ENCODE peak calls at places on chromosomes 5 and 9, in eight cellular contexts. Z, L, T, M, J, O, G and X are unnamed samples.

GRCh38 chr9:95103385-95104087 is 214.0 kb downstream of the FANCC start:
- DNase-seq in J (peak; percentile 20), O (no peak), M (no peak), T (no peak), L (no peak), Z (no peak), G (no peak), X (no peak)

GRCh38 chr5:36346891-36347290 is 45.2 kb upstream of the RANBP3L start:
- DNase-seq in L (no peak), M (no peak), T (no peak), Z (no peak), O (no peak), G (no peak), J (no peak), X (no peak)

GRCh38 chr9:74983709-74984108 is 31.0 kb upstream of the C9orf40 start:
- DNase-seq in O (no peak), L (no peak), G (no peak), M (no peak), T (no peak), J (no peak), Z (no peak), X (no peak)

GRCh38 chr9:93332317-93332716 is 119.2 kb upstream of the FAM120A start:
- DNase-seq in M (no peak), G (no peak), T (no peak), Z (no peak), L (no peak), O (no peak), J (no peak), X (no peak)

GRCh38 chr9:18746631-18747030 is 272.7 kb downstream of the ADAMTSL1 start:
- DNase-seq in O (no peak), J (no peak), L (no peak), Z (no peak), M (no peak), T (no peak), G (no peak), X (no peak)

GRCh38 chr9:84793251-84793650 is 123.7 kb downstream of the NTRK2 start:
- DNase-seq in M (no peak), G (no peak), T (no peak), L (no peak), O (no peak), Z (no peak), J (no peak), X (no peak)

GRCh38 chr9:134088064-134088725 is 20.4 kb upstream of the BRD3 start:
- DNase-seq in O (no peak), Z (no peak), G (no peak), J (no peak), L (no peak), M (no peak), T (no peak), X (no peak)

GRCh38 chr9:18493361-18494015 is 19.5 kb downstream of the ADAMTSL1 start:
- DNase-seq in O (no peak), G (no peak), T (no peak), Z (no peak), L (peak; percentile 11), M (no peak), J (no peak), X (no peak)

GRCh38 chr9:114417511-114417910 is 29.7 kb upstream of the AKNA start:
- DNase-seq in L (peak; percentile 23), G (no peak), J (peak; percentile 30), O (no peak), Z (no peak), T (no peak), M (no peak), X (peak; percentile 39)

GRCh38 chr5:10827571-10827970 is 66.5 kb upstream of the DAP start:
- DNase-seq in O (no peak), Z (no peak), L (no peak), G (no peak), T (no peak), M (no peak), J (no peak), X (no peak)

GRCh38 chr9:4937436-4937835 is 47.6 kb upstream of the JAK2 start:
- DNase-seq in Z (no peak), G (no peak), J (no peak), O (no peak), T (no peak), M (no peak), L (no peak), X (peak; percentile 36)

GRCh38 chr5:1380910-1381309 is 36.0 kb upstream of the CLPTM1L start:
- DNase-seq in M (no peak), Z (no peak), J (no peak), T (no peak), O (no peak), G (no peak), L (no peak), X (no peak)

GRCh38 chr9:126334626-126335621 is 8.3 kb downstream of the MVB12B start:
- DNase-seq in J (peak; percentile 26), G (no peak), M (no peak), Z (peak; percentile 55), L (no peak), O (no peak), T (no peak), X (no peak)

GRCh38 chr5:14161825-14162556 is 18.8 kb downstream of the TRIO start:
- DNase-seq in G (no peak), T (no peak), M (no peak), Z (no peak), L (no peak), J (no peak), O (no peak), X (peak; percentile 48)

GRCh38 chr5:126031989-126032716 is 391.1 kb upstream of the GRAMD2B start:
- DNase-seq in Z (no peak), L (peak; percentile 84), T (peak; percentile 81), J (peak; percentile 89), G (no peak), M (no peak), O (peak; percentile 29), X (peak; percentile 19)

GRCh38 chr5:40406426-40407211 is 273.1 kb upstream of the PTGER4 start:
- DNase-seq in T (peak; percentile 6), O (no peak), Z (peak; percentile 71), G (no peak), J (no peak), L (no peak), M (no peak), X (peak; percentile 87)

GRCh38 chr5:40405985-40406384 is 273.7 kb upstream of the PTGER4 start:
- DNase-seq in Z (no peak), G (no peak), L (no peak), M (no peak), T (no peak), O (no peak), J (no peak), X (peak; percentile 28)

GRCh38 chr5:40410231-40410861 is 269.4 kb upstream of the PTGER4 start:
- DNase-seq in L (peak; percentile 93), T (peak; percentile 32), Z (peak; percentile 81), M (no peak), O (no peak), G (no peak), J (peak; percentile 84), X (peak; percentile 64)

GRCh38 chr5:40410939-40411635 is 268.6 kb upstream of the PTGER4 start:
- DNase-seq in Z (no peak), G (no peak), J (peak; percentile 84), L (peak; percentile 51), O (no peak), T (peak; percentile 27), M (no peak), X (peak; percentile 74)

DNA sequence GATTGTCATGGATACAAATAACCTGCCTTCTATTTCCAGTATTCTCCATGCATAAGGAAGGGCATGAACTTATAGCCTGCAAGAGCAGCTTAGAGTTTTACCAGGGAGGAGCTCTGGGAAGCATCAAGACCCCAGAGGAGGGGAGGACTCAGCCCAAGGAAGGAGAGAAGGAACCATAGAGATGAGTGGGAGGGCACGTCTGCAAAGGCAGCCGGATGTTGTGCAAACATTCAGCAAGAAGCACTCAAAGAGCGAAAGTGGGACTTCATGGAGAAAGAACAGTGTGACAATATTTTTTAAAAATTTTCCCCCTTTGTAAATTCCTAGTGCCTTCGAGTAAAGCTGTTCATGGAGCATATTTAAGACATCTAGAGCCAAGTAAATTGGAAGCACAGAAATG is 270.1 kb upstream of the PTGER4 start:
- DNase-seq in L (no peak), T (no peak), G (no peak), O (no peak), J (peak; percentile 27), M (no peak), Z (peak; percentile 68), X (no peak)
- H3K4me3 ChIP-seq in L (no peak overlapping the region), T (peak overlapping the region; percentile 24), G (no peak overlapping the region), O (no peak overlapping the region), J (no peak overlapping the region), M (no peak overlapping the region), Z (no peak overlapping the region), X (no peak overlapping the region)

GRCh38 chr5:140075371-140075770 is 32.3 kb upstream of the NRG2 start:
- DNase-seq in J (peak; percentile 31), L (no peak), O (no peak), Z (no peak), G (no peak), T (no peak), M (no peak), X (peak; percentile 16)
- TF ChIP-seq CTCF in J (no peak), L (no peak), O (no peak), Z (no peak), G (peak; percentile 38), T (no peak), M (no peak), X (peak; percentile 28)

GRCh38 chr9:89661391-89661949 is 56.7 kb downstream of the GADD45G start:
- DNase-seq in T (no peak), J (no peak), G (no peak), L (no peak), O (peak; percentile 61), Z (no peak), M (no peak), X (no peak)
- H3K4me3 ChIP-seq in T (no peak overlapping the region), J (no peak overlapping the region), G (no peak overlapping the region), L (no peak overlapping the region), O (no peak overlapping the region), Z (peak overlapping the region; percentile 28), M (peak overlapping the region; percentile 69), X (peak overlapping the region; percentile 4)

GRCh38 chr9:121703014-121703734 is 51.7 kb downstream of the DAB2IP start:
- DNase-seq in Z (no peak), G (no peak), O (no peak), J (no peak), M (no peak), T (no peak), L (no peak), X (no peak)
- TF ChIP-seq CTCF in Z (no peak), G (peak; percentile 9), O (no peak), J (peak; percentile 15), M (no peak), T (no peak), L (peak; percentile 51), X (no peak)